ENCODE peak calls at places on chromosomes 2 and 18, in eight cellular contexts. A, C, V, J, Y, K, S and Q are unnamed samples.

GRCh38 chr2:218569038-218569431 is 396 bp downstream of the CNOT9 start:
- DNase-seq in A (no peak), C (peak), V (peak), J (peak), Y (peak), K (peak), S (peak), Q (peak)

GRCh38 chr2:1675633-1676032 is 68.7 kb downstream of the PXDN start:
- DNase-seq in A (no peak), C (peak), V (no peak), J (no peak), Y (peak), K (no peak), S (peak), Q (no peak)

GRCh38 chr2:70190086-70190412 is 770 bp downstream of the C2orf42 start:
- DNase-seq in A (no peak), C (no peak), V (no peak), J (no peak), Y (peak), K (peak), S (peak), Q (no peak)

GRCh38 chr2:102048465-102048864 is 56.7 kb downstream of the IL1R2 start:
- DNase-seq in A (no peak), C (no peak), V (no peak), J (no peak), Y (peak), K (no peak), S (no peak), Q (no peak)

GRCh38 chr2:27891820-27892105 is 1.2 kb downstream of the BABAM2 start:
- DNase-seq in A (no peak), C (no peak), V (no peak), J (no peak), Y (no peak), K (no peak), S (no peak), Q (peak)

GRCh38 chr2:66555076-66555475 is 120.2 kb downstream of the MEIS1 start:
- DNase-seq in A (no peak), C (no peak), V (no peak), J (no peak), Y (no peak), K (no peak), S (no peak), Q (no peak)

GRCh38 chr2:137886432-137886831 is 77.8 kb upstream of the HNMT start:
- DNase-seq in A (no peak), C (peak), V (no peak), J (no peak), Y (no peak), K (no peak), S (peak), Q (no peak)

GRCh38 chr2:177355874-177356273 is 36.7 kb upstream of the AGPS start:
- DNase-seq in A (no peak), C (no peak), V (no peak), J (no peak), Y (no peak), K (no peak), S (no peak), Q (no peak)

GRCh38 chr2:188475945-188476344 is 184.3 kb downstream of the GULP1 start:
- DNase-seq in A (no peak), C (peak), V (no peak), J (no peak), Y (peak), K (no peak), S (no peak), Q (no peak)

GRCh38 chr2:69538872-69539548 is 101.8 kb upstream of the NFU1 start:
- DNase-seq in A (no peak), C (peak), V (no peak), J (no peak), Y (no peak), K (no peak), S (no peak), Q (no peak)

GRCh38 chr18:25351773-25352628 is at the start of gene ZNF521:
- DNase-seq in A (peak), C (peak), V (peak), J (peak), Y (peak), K (peak), S (peak), Q (peak)

GRCh38 chr2:36889782-36890181 is 76.6 kb downstream of the STRN start:
- DNase-seq in A (no peak), C (peak), V (no peak), J (peak), Y (peak), K (no peak), S (no peak), Q (no peak)

GRCh38 chr2:114762986-114763385 is 320.5 kb downstream of the DPP10 start:
- DNase-seq in A (no peak), C (no peak), V (no peak), J (no peak), Y (no peak), K (no peak), S (no peak), Q (no peak)

GRCh38 chr2:216108310-216108966 is 710 bp upstream of the XRCC5 start:
- DNase-seq in A (no peak), C (no peak), V (no peak), J (no peak), Y (no peak), K (no peak), S (peak), Q (no peak)

GRCh38 chr2:174798801-174799200 is 34.5 kb upstream of the CHRNA1 start:
- DNase-seq in A (no peak), C (no peak), V (no peak), J (no peak), Y (no peak), K (no peak), S (no peak), Q (no peak)

GRCh38 chr2:76268928-76269327 is 558.2 kb upstream of the GCFC2 start:
- DNase-seq in A (no peak), C (no peak), V (no peak), J (no peak), Y (no peak), K (no peak), S (no peak), Q (no peak)

GRCh38 chr2:29010946-29011649 is 30.0 kb downstream of the TOGARAM2 start:
- DNase-seq in A (no peak), C (no peak), V (no peak), J (peak), Y (peak), K (no peak), S (peak), Q (peak)

GRCh38 chr2:44929680-44930273 is 11.7 kb upstream of the SIX3 start:
- DNase-seq in A (no peak), C (no peak), V (peak), J (no peak), Y (no peak), K (peak), S (peak), Q (peak)

GRCh38 chr2:75643980-75644379 is 2.6 kb upstream of the MRPL19 start:
- DNase-seq in A (no peak), C (no peak), V (no peak), J (no peak), Y (no peak), K (no peak), S (no peak), Q (no peak)

GRCh38 chr2:102065675-102066252 is 74.0 kb downstream of the IL1R2 start:
- DNase-seq in A (no peak), C (peak), V (no peak), J (no peak), Y (peak), K (no peak), S (no peak), Q (no peak)

GRCh38 chr2:197866449-197866848 is 62.1 kb downstream of the PLCL1 start:
- DNase-seq in A (no peak), C (no peak), V (no peak), J (no peak), Y (no peak), K (no peak), S (no peak), Q (no peak)

GRCh38 chr18:22098563-22098989 is 70.8 kb upstream of the GATA6 start:
- DNase-seq in A (no peak), C (no peak), V (no peak), J (no peak), Y (no peak), K (no peak), S (no peak), Q (no peak)

GRCh38 chr2:190379249-190379964 is 28.7 kb upstream of the MFSD6 start:
- DNase-seq in A (no peak), C (peak), V (no peak), J (peak), Y (peak), K (no peak), S (no peak), Q (no peak)

GRCh38 chr18:6843308-6843707 is 113.8 kb downstream of the ARHGAP28 start:
- DNase-seq in A (no peak), C (no peak), V (no peak), J (no peak), Y (no peak), K (no peak), S (no peak), Q (no peak)

GRCh38 chr18:13614701-13615288 is 111.6 kb downstream of the FAM210A start:
- DNase-seq in A (no peak), C (no peak), V (peak), J (no peak), Y (no peak), K (no peak), S (no peak), Q (peak)

GRCh38 chr2:647003-647560 is 30.1 kb downstream of the TMEM18 start:
- DNase-seq in A (no peak), C (no peak), V (no peak), J (no peak), Y (no peak), K (no peak), S (no peak), Q (no peak)

GRCh38 chr18:73829146-73829545 is 318.5 kb downstream of the FBXO15 start:
- DNase-seq in A (no peak), C (no peak), V (no peak), J (no peak), Y (no peak), K (no peak), S (no peak), Q (no peak)

DNA sequence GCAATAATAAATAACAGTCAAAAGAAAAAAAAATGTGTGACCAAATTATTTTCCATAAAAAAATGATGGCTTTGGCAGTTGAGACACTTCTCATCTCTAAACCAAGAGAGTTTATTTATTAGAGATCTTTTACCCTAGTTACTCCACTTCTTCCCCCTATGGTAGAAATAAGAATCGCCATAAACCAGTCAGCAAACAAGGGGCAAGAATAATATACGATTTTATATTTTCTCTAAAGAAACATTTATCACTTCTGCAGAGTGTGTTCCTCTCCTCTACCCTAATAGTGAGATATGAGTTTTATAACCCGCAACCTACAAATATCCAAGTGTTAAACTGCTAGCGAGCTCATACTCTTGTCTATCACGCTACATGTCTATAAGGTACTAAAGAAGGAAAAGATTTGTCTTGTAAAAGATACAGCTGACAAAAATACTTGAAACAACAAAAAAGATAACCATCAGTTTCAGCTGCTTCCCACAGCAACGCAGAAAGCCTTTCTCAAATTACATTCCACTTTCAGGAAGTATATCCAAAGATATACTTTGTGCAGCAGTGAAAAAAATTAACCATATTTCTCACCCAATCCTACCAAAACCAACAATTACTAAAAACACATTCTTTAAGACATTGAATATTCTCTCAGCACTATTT is 2.2 kb downstream of the RNF103 start:
- DNase-seq in A (no peak), C (no peak), V (no peak), J (no peak), Y (no peak), K (no peak), S (no peak), Q (no peak)
- TF ChIP-seq CTCF in A (no peak), C (no peak), V (no peak), J (no peak), Y (no peak), K (no peak), S (no peak), Q (no peak)

GRCh38 chr2:10480359-10480949 is 32.3 kb upstream of the ODC1 start:
- DNase-seq in A (no peak), C (no peak), V (no peak), J (no peak), Y (no peak), K (no peak), S (no peak), Q (no peak)
- TF ChIP-seq CTCF in A (no peak), C (no peak), V (no peak), J (no peak), Y (no peak), K (no peak), S (no peak), Q (no peak)

DNA sequence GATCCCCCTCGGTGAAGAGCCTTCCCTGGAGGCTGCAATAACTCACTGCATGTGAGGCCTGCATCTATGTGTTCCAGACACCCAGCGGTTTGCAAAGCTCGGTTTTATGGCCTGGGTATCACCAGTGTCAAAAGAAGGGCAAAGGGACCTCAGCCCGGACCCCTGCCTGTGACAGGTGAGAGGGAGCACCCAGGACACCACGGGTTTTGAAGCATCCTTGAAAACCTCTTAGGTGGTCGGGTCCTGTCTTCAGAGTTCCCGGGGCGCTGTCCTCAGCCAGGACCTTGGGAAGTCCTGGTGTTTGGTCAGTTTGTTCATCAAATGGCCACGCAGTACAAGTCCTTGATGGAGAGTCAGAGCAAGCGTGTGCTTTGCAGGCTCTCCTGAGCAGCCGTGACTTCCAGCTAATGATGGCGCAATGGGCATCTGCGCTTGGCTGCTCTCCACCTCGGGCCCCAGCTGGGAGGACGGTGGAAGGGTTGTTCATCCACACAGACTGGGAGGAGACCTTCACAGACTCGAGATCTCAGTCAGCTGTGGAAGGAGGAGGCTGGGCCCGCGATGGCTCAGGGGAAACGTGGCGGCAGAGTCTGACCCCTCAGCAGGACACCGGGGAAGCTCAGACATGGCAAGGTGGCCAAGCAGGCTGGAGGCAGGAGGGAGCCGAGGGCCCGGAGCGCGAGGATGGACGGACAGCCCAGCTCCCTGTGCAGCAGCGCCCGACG is 113.1 kb upstream of the GPC1 start:
- DNase-seq in A (no peak), C (no peak), V (peak), J (no peak), Y (no peak), K (no peak), S (no peak), Q (no peak)
- TF ChIP-seq CTCF in A (no peak), C (no peak), V (no peak), J (no peak), Y (no peak), K (no peak), S (no peak), Q (no peak)

GRCh38 chr2:173101687-173102086 is 26.0 kb downstream of the MAP3K20 start:
- DNase-seq in A (no peak), C (peak), V (peak), J (no peak), Y (peak), K (peak), S (no peak), Q (peak)
- TF ChIP-seq CTCF in A (no peak), C (no peak), V (no peak), J (no peak), Y (no peak), K (no peak), S (no peak), Q (no peak)

GRCh38 chr2:9795071-9795470 is 48.2 kb upstream of the TAF1B start:
- DNase-seq in A (no peak), C (no peak), V (no peak), J (no peak), Y (no peak), K (no peak), S (no peak), Q (no peak)

GRCh38 chr2:9797681-9798556 is 45.4 kb upstream of the TAF1B start:
- DNase-seq in A (no peak), C (peak), V (no peak), J (no peak), Y (no peak), K (no peak), S (no peak), Q (no peak)

GRCh38 chr2:9797086-9797485 is 46.2 kb upstream of the TAF1B start:
- DNase-seq in A (no peak), C (no peak), V (no peak), J (no peak), Y (no peak), K (no peak), S (no peak), Q (no peak)

GRCh38 chr2:9793918-9794717 is 49.2 kb upstream of the TAF1B start:
- DNase-seq in A (no peak), C (no peak), V (no peak), J (no peak), Y (no peak), K (no peak), S (no peak), Q (no peak)

DNA sequence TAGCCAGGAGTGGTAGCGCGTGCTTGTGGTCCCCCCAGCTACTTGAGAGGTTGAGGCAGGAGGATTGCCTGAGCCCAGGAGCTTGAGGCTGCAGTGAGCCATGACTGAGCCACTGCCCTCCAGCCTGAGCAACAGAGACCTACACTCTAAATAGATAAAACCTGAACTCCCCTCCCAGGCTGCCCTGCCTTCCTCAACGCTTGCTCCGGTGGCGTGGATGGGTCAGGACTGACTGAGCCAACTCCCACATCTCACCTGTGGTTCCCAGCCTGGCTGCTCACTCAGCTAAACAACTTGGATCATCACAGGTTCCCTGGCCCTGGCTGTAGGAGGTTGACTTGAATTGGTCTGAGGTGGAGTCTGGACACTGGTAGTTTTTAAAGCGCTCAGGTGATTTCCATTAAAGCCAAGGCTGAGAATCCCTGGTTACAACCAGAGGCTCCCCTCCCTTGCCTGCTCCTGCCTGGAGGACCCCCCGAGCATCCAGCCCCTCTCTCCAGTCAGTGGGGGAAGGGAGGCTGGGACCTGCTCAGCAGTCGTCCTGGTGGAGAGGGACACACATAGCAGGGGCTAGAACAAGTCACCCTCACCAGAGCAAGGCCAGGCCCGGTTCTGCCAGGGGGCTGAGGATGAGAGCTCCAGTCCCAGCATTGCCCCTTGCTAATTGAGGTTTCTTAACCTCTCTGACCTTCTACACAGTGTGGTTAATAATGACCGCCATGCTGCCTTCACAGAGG is 47.0 kb upstream of the TAF1B start:
- DNase-seq in A (no peak), C (no peak), V (no peak), J (no peak), Y (no peak), K (no peak), S (peak), Q (no peak)
- TF ChIP-seq CTCF in A (no peak), C (no peak), V (no peak), J (no peak), Y (peak), K (no peak), S (peak), Q (no peak)

GRCh38 chr2:19812166-19812565 is 89.6 kb downstream of the TTC32 start:
- DNase-seq in A (no peak), C (no peak), V (no peak), J (no peak), Y (no peak), K (no peak), S (no peak), Q (no peak)
- TF ChIP-seq CTCF in A (no peak), C (no peak), V (no peak), J (no peak), Y (no peak), K (no peak), S (no peak), Q (no peak)

GRCh38 chr2:207731138-207731537 is 19.7 kb downstream of the CCNYL1 start:
- DNase-seq in A (no peak), C (no peak), V (no peak), J (no peak), Y (no peak), K (no peak), S (no peak), Q (no peak)

GRCh38 chr2:207729465-207729998 is 18.1 kb downstream of the CCNYL1 start:
- DNase-seq in A (no peak), C (no peak), V (no peak), J (no peak), Y (no peak), K (no peak), S (no peak), Q (no peak)

GRCh38 chr2:207733597-207734240 is 22.3 kb downstream of the CCNYL1 start:
- DNase-seq in A (no peak), C (no peak), V (no peak), J (no peak), Y (no peak), K (no peak), S (no peak), Q (no peak)

GRCh38 chr2:207734264-207734635 is 22.8 kb downstream of the CCNYL1 start:
- DNase-seq in A (no peak), C (peak), V (no peak), J (no peak), Y (peak), K (no peak), S (no peak), Q (no peak)

DNA sequence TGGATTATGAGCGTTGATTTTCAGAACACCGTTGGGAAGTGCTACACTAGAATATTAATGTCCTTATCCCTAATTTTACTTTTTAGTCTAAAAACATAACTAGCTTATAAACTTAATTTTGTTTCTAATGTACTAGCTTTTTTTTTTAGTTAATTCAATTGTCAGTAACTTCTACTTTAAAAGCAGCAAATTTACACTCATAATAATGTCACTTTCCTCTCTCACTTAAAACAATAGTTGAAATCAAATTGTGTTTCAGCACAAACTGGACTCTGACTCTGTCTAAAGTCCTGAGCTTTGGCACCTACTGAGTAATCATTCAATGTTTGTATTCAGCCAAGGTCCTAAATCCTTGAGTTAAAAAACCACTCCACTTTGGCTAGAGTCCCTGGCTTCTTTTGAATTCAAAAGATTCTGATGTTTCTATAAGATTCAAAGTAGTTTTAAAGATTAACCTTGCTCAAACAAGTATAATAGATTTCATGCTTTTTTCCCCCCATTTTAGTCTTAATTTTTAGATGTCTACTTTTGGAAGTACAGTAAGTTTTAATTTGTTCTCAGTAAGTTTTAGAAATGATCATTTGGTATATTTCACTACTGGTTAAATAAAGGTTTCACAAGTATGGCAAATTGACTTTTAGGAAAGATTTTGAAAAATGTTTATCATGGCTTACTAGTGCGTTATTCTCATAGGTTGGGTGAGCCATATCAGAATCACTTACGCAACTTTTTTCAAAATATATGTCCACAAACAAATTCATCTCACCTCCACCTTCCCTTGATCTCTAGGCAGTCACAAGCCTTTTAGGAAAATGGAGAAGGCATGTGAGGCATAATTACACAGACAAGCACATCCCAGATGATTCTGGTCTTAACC is 23.4 kb downstream of the CCNYL1 start:
- DNase-seq in A (no peak), C (no peak), V (no peak), J (peak), Y (no peak), K (no peak), S (no peak), Q (no peak)
- TF ChIP-seq CTCF in A (no peak), C (no peak), V (no peak), J (no peak), Y (no peak), K (no peak), S (no peak), Q (no peak)